ENCODE peak calls at places on chromosomes 1 and 21, in eight cellular contexts. One of them, this sample, is unnamed.
A peak's percentile ranks its signal among the peaks of the same experiment; 100 is the strongest.

GRCh38 chr1:86218859-86219258 is 62.3 kb upstream of the COL24A1 start:
- DNase-seq in cardiac septum: no peak
- DNase-seq in MM.1S: no peak
- DNase-seq in stimulated activated CD4-positive, alpha-beta T cell treated with anti-CD3 and anti-CD28 coated beads, Interleukin-1b, Interleukin-23, amount 100 ng/mL, for 24 hours: no peak
- DNase-seq in HCEC 1CT: no peak
- DNase-seq in NCI-H2171: no peak
- DNase-seq in H7: no peak
- DNase-seq in GM19239: no peak
- DNase-seq in this sample: no peak

GRCh38 chr1:3692593-3692992 is 40.3 kb downstream of the TP73 start:
- DNase-seq in GM19239: no peak
- DNase-seq in NCI-H2171: peak; percentile 84
- DNase-seq in MM.1S: no peak
- DNase-seq in stimulated activated CD4-positive, alpha-beta T cell treated with anti-CD3 and anti-CD28 coated beads, Interleukin-1b, Interleukin-23, amount 100 ng/mL, for 24 hours: no peak
- DNase-seq in H7: no peak
- DNase-seq in HCEC 1CT: no peak
- DNase-seq in cardiac septum: no peak
- DNase-seq in this sample: no peak

GRCh38 chr1:91006113-91006908 is 15.5 kb downstream of the ZNF644 start:
- DNase-seq in NCI-H2171: no peak
- DNase-seq in GM19239: no peak
- DNase-seq in MM.1S: no peak
- DNase-seq in stimulated activated CD4-positive, alpha-beta T cell treated with anti-CD3 and anti-CD28 coated beads, Interleukin-1b, Interleukin-23, amount 100 ng/mL, for 24 hours: no peak
- DNase-seq in HCEC 1CT: no peak
- DNase-seq in H7: no peak
- DNase-seq in cardiac septum: no peak
- DNase-seq in this sample: no peak

GRCh38 chr1:58779059-58779754 is 4.6 kb downstream of the JUN start:
- DNase-seq in stimulated activated CD4-positive, alpha-beta T cell treated with anti-CD3 and anti-CD28 coated beads, Interleukin-1b, Interleukin-23, amount 100 ng/mL, for 24 hours: no peak
- DNase-seq in HCEC 1CT: no peak
- DNase-seq in H7: no peak
- DNase-seq in NCI-H2171: no peak
- DNase-seq in cardiac septum: no peak
- DNase-seq in MM.1S: no peak
- DNase-seq in GM19239: no peak
- DNase-seq in this sample: no peak

GRCh38 chr1:25253911-25254310 is 6.7 kb upstream of the RSRP1 start:
- DNase-seq in H7: peak; percentile 40
- DNase-seq in HCEC 1CT: peak; percentile 67
- DNase-seq in NCI-H2171: no peak
- DNase-seq in cardiac septum: no peak
- DNase-seq in GM19239: no peak
- DNase-seq in stimulated activated CD4-positive, alpha-beta T cell treated with anti-CD3 and anti-CD28 coated beads, Interleukin-1b, Interleukin-23, amount 100 ng/mL, for 24 hours: no peak
- DNase-seq in MM.1S: no peak
- DNase-seq in this sample: no peak

GRCh38 chr1:91847851-91848250 is 38.1 kb downstream of the TGFBR3 start:
- DNase-seq in HCEC 1CT: no peak
- DNase-seq in MM.1S: no peak
- DNase-seq in NCI-H2171: no peak
- DNase-seq in GM19239: no peak
- DNase-seq in cardiac septum: no peak
- DNase-seq in H7: no peak
- DNase-seq in stimulated activated CD4-positive, alpha-beta T cell treated with anti-CD3 and anti-CD28 coated beads, Interleukin-1b, Interleukin-23, amount 100 ng/mL, for 24 hours: no peak
- DNase-seq in this sample: no peak

GRCh38 chr1:174428033-174428432 is 19.7 kb upstream of the GPR52 start:
- DNase-seq in HCEC 1CT: no peak
- DNase-seq in stimulated activated CD4-positive, alpha-beta T cell treated with anti-CD3 and anti-CD28 coated beads, Interleukin-1b, Interleukin-23, amount 100 ng/mL, for 24 hours: no peak
- DNase-seq in H7: no peak
- DNase-seq in GM19239: no peak
- DNase-seq in NCI-H2171: no peak
- DNase-seq in cardiac septum: no peak
- DNase-seq in MM.1S: no peak
- DNase-seq in this sample: no peak

GRCh38 chr1:25795227-25795626 is 4.8 kb upstream of the SELENON start:
- DNase-seq in cardiac septum: no peak
- DNase-seq in HCEC 1CT: no peak
- DNase-seq in MM.1S: no peak
- DNase-seq in NCI-H2171: no peak
- DNase-seq in H7: no peak
- DNase-seq in GM19239: no peak
- DNase-seq in stimulated activated CD4-positive, alpha-beta T cell treated with anti-CD3 and anti-CD28 coated beads, Interleukin-1b, Interleukin-23, amount 100 ng/mL, for 24 hours: no peak
- DNase-seq in this sample: no peak

GRCh38 chr21:32702702-32703101 is 25.1 kb downstream of the SYNJ1 start:
- DNase-seq in GM19239: no peak
- DNase-seq in MM.1S: no peak
- DNase-seq in stimulated activated CD4-positive, alpha-beta T cell treated with anti-CD3 and anti-CD28 coated beads, Interleukin-1b, Interleukin-23, amount 100 ng/mL, for 24 hours: no peak
- DNase-seq in HCEC 1CT: peak; percentile 63
- DNase-seq in cardiac septum: no peak
- DNase-seq in H7: no peak
- DNase-seq in NCI-H2171: no peak
- DNase-seq in this sample: no peak

GRCh38 chr1:109910123-109910962 is at the start of gene CSF1:
- DNase-seq in cardiac septum: peak; percentile 89
- DNase-seq in HCEC 1CT: peak; percentile 70
- DNase-seq in MM.1S: no peak
- DNase-seq in GM19239: peak; percentile 66
- DNase-seq in H7: peak; percentile 91
- DNase-seq in NCI-H2171: peak; percentile 30
- DNase-seq in stimulated activated CD4-positive, alpha-beta T cell treated with anti-CD3 and anti-CD28 coated beads, Interleukin-1b, Interleukin-23, amount 100 ng/mL, for 24 hours: peak; percentile 40
- DNase-seq in this sample: peak; percentile 82

GRCh38 chr1:145994391-145995120 is 1.8 kb downstream of the TXNIP start:
- DNase-seq in GM19239: no peak
- DNase-seq in stimulated activated CD4-positive, alpha-beta T cell treated with anti-CD3 and anti-CD28 coated beads, Interleukin-1b, Interleukin-23, amount 100 ng/mL, for 24 hours: no peak
- DNase-seq in HCEC 1CT: no peak
- DNase-seq in MM.1S: peak; percentile 14
- DNase-seq in NCI-H2171: no peak
- DNase-seq in H7: no peak
- DNase-seq in cardiac septum: no peak
- DNase-seq in this sample: no peak

This sample was measured in right lobe of liver.